ENCODE peak calls at places on chromosomes 4 and X, in five cellular contexts. V is HCT116, H is astrocyte, B is PC-9, T is bronchial epithelial cell. L is an unnamed sample.

GRCh38 chrX:48683411-48683982 is at the start of gene WAS:
- DNase-seq in B (no peak), H (no peak), T (no peak), V (no peak), L (no peak)

GRCh38 chr4:97998203-97998602 is 145.1 kb downstream of the STPG2 start:
- DNase-seq in B (no peak), H (no peak), V (no peak), T (peak; percentile 63), L (no peak)

GRCh38 chr4:74531952-74532794 is 87.2 kb downstream of the AREG start:
- DNase-seq in B (no peak), H (peak; percentile 54), T (peak; percentile 87), V (peak; percentile 92), L (peak; percentile 61)

GRCh38 chr4:170398228-170398627 is 308.5 kb upstream of the AADAT start:
- DNase-seq in H (no peak), T (peak; percentile 20), V (no peak), B (no peak), L (no peak)

GRCh38 chrX:120731386-120731785 is 101.5 kb upstream of the C1GALT1C1 start:
- DNase-seq in B (no peak), V (no peak), T (no peak), H (peak; percentile 48), L (no peak)

GRCh38 chr4:77021614-77022089 is 54.1 kb downstream of the CCNI start:
- DNase-seq in T (no peak), B (no peak), H (peak; percentile 94), V (no peak), L (no peak)

GRCh38 chr4:184168406-184169019 is 49.2 kb downstream of the ENPP6 start:
- DNase-seq in T (peak; percentile 33), V (peak; percentile 22), B (no peak), H (peak; percentile 8), L (peak; percentile 14)

GRCh38 chr4:3871181-3871852 is 105.1 kb downstream of the ADRA2C start:
- DNase-seq in T (no peak), V (no peak), B (no peak), H (no peak), L (no peak)

GRCh38 chr4:150533673-150534072 is 48.3 kb upstream of the MAB21L2 start:
- DNase-seq in V (no peak), H (no peak), B (no peak), T (no peak), L (no peak)

GRCh38 chrX:134460861-134461218 is 875 bp downstream of the HPRT1 start:
- DNase-seq in T (peak; percentile 17), B (peak; percentile 47), H (no peak), V (no peak), L (no peak)

DNA sequence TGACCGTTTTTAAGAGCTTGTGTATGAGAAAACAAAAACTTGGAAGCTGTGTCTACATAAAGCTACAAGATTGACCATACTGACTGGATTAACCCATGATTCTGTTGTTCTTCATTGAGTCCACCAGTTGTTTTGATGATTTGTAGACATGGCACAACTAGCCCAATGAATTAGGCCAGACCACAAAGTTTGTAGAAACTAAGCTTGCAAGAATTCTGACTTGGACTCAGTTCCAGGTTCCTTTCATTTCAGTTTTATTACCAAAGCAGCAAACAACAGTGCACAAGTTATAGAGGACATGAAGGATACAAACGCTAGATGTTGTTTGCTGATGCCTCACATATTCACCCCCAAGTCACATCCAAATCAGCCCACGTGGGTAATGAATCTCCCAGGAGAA is 119.2 kb downstream of the RASGEF1B start:
- DNase-seq in V (no peak), B (no peak), H (peak; percentile 14), T (no peak), L (no peak)
- H3K36me3 ChIP-seq in V (no peaks in the 10 kb centered on the region), B (no peaks in the 10 kb centered on the region), H (no peaks in the 10 kb centered on the region), T (no peaks in the 10 kb centered on the region), L (no peaks in the 10 kb centered on the region)

GRCh38 chr4:41880022-41880837 is 55.0 kb upstream of the TMEM33 start:
- DNase-seq in B (no peak), H (no peak), T (no peak), V (no peak), L (no peak)
- H3K27me3 ChIP-seq in B (peaks cover 8% of the 10 kb centered on the region), H (peaks cover 83% of the 10 kb centered on the region), T (peaks cover 54% of the 10 kb centered on the region), V (no peaks in the 10 kb centered on the region), L (peaks cover 79% of the 10 kb centered on the region)

GRCh38 chrX:74280759-74281158 is 23.2 kb upstream of the ZCCHC13 start:
- DNase-seq in V (no peak), T (no peak), B (no peak), H (no peak), L (no peak)

GRCh38 chrX:74286950-74287349 is 17.0 kb upstream of the ZCCHC13 start:
- DNase-seq in H (peak; percentile 24), B (peak; percentile 39), T (peak; percentile 5), V (no peak), L (no peak)

DNA sequence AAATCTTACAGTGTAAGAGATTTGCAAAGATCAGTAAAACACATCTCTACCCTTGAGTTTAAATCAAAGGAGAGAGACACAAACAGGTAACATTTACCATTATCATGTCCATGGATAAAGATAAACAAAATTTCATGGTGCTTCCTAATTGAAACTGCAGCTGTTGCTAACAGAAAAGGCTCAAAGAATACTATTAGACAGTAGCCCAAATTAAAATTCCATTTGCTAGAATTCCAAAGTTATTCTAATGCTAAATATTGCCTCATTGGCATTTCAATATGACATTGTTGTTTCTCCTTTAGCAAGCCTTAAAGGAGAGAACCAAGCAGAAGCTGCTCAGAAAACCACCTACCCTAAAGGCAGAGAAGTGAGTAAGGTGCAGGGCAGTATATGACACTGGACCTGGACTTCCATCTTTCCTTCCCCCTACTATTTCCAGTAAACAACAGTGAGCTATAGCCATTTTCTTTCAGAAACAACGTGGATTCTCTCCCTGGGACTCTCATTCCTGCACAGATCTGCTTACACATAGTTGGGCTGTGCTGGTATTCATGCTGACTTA is 19.5 kb upstream of the ZCCHC13 start:
- DNase-seq in B (no peak), T (no peak), V (no peak), H (no peak), L (no peak)
- H3K36me3 ChIP-seq in B (peaks cover 40% of the 10 kb centered on the region), T (peaks cover 4% of the 10 kb centered on the region), V (peaks cover 22% of the 10 kb centered on the region), H (peaks cover 24% of the 10 kb centered on the region), L (no peaks in the 10 kb centered on the region)

GRCh38 chrX:50579955-50580354 is 109.3 kb upstream of the DGKK start:
- DNase-seq in B (peak; percentile 35), H (peak; percentile 22), T (peak; percentile 60), V (peak; percentile 59), L (peak; percentile 28)
- H3K27me3 ChIP-seq in B (no peaks in the 10 kb centered on the region), H (no peaks in the 10 kb centered on the region), T (no peaks in the 10 kb centered on the region), V (peaks cover 3% of the 10 kb centered on the region), L (no peaks in the 10 kb centered on the region)

L was measured in kidney epithelial cell.